ENCODE peak calls at places on chromosomes 5 and 9, in ten cellular contexts. O is RWPE1; E is stimulated activated CD8-positive, alpha-beta memory T cell treated with anti-CD3 and anti-CD28 coated beads, Interleukin-7, amount 100 ng/mL, for 48 hours; R is NCI-H1092; F is pulmonary artery endothelial cell; K is anterior cingulate cortex; X is iPS DF 19.7; G is H4; U is fibroblast of villous mesenchyme; T is GM06990. A is an unnamed sample.

GRCh38 chr9:106305428-106306133 is 557.4 kb upstream of the ZNF462 start:
- DNase-seq in T (no peak), F (no peak), O (no peak), R (no peak), E (no peak), K (no peak), U (no peak), X (no peak), G (no peak), A (no peak)

GRCh38 chr9:130885422-130886375 is 10.9 kb downstream of the QRFP start:
- DNase-seq in X (no peak), U (no peak), T (no peak), O (peak; percentile 67), G (no peak), K (no peak), R (no peak), E (no peak), F (no peak), A (no peak)

GRCh38 chr5:79513519-79514390 is at the start of gene HOMER1:
- DNase-seq in O (peak; percentile 85), R (peak; percentile 67), G (peak; percentile 63), X (no peak), E (peak; percentile 59), F (no peak), T (peak; percentile 88), U (peak; percentile 75), K (peak; percentile 84), A (peak; percentile 88)

GRCh38 chr9:137240321-137240840 is 706 bp upstream of the TUBB4B start:
- DNase-seq in F (peak; percentile 30), G (peak; percentile 52), E (peak; percentile 59), O (peak; percentile 64), T (no peak), X (no peak), U (peak; percentile 75), K (peak; percentile 83), R (peak; percentile 71), A (peak; percentile 74)

GRCh38 chr9:6351757-6352156 is 23.6 kb downstream of the TPD52L3 start:
- DNase-seq in R (no peak), G (no peak), O (no peak), T (no peak), E (no peak), F (no peak), X (no peak), K (no peak), U (no peak), A (no peak)

GRCh38 chr5:93395010-93395409 is 186.0 kb downstream of the NR2F1-AS1 start:
- DNase-seq in U (no peak), F (no peak), K (no peak), R (no peak), O (no peak), E (no peak), X (no peak), G (no peak), T (no peak), A (no peak)

GRCh38 chr5:6386270-6386669 is 7.9 kb upstream of the MED10 start:
- DNase-seq in E (no peak), R (no peak), F (no peak), X (no peak), K (no peak), U (no peak), G (no peak), T (no peak), O (no peak), A (no peak)

GRCh38 chr5:141478321-141478945 is 2.7 kb downstream of the PCDHGC3 start:
- DNase-seq in R (no peak), X (no peak), E (no peak), K (no peak), F (no peak), T (no peak), O (peak; percentile 60), G (no peak), U (no peak), A (no peak)

GRCh38 chr9:16275795-16276624 is 594.5 kb downstream of the BNC2 start:
- DNase-seq in G (no peak), E (no peak), U (no peak), O (no peak), X (no peak), K (peak; percentile 47), F (no peak), R (peak; percentile 94), T (no peak), A (no peak)

GRCh38 chr5:66967102-66967501 is 229.5 kb downstream of the CD180 start:
- DNase-seq in X (no peak), O (no peak), E (no peak), G (no peak), R (no peak), T (no peak), U (peak; percentile 40), K (no peak), F (no peak), A (no peak)